ENCODE peak calls at places on chromosomes 11 and 22, in four cellular contexts. Z is EH; R is osteoblast; Y is stimulated activated CD4-positive, alpha-beta T cell treated with anti-CD3 and anti-CD28 coated beads, Interleukin-4, amount 100 ng/mL, for 24 hours. F is an unnamed sample.

GRCh38 chr11:131370090-131370751 is at the start of gene NTM:
- DNase-seq in R (no peak), Y (no peak), Z (peak), F (no peak)

GRCh38 chr11:108938604-108939003 is 273.7 kb downstream of the DDX10 start:
- DNase-seq in Y (no peak), R (peak), Z (no peak), F (no peak)

GRCh38 chr11:70156291-70157037 is 46.6 kb upstream of the FADD start:
- DNase-seq in R (peak), Z (no peak), Y (no peak), F (no peak)

GRCh38 chr22:30334601-30335000 is 7.9 kb upstream of the TBC1D10A start:
- DNase-seq in Z (no peak), Y (no peak), R (peak), F (no peak)

GRCh38 chr11:120339394-120339890 is 3.2 kb downstream of the ARHGEF12 start:
- DNase-seq in Z (peak), Y (no peak), R (peak), F (peak)

GRCh38 chr11:14454861-14455632 is 44.6 kb downstream of the COPB1 start:
- DNase-seq in Y (no peak), Z (peak), R (no peak), F (no peak)

GRCh38 chr11:100789500-100789899 is 102.4 kb downstream of the ARHGAP42 start:
- DNase-seq in R (no peak), Y (no peak), Z (no peak), F (no peak)

GRCh38 chr22:18033204-18033998 is 9.0 kb upstream of the MICAL3 start:
- DNase-seq in Z (peak), Y (no peak), R (peak), F (no peak)

GRCh38 chr11:121318848-121319834 is 26.6 kb downstream of the SC5D start:
- DNase-seq in R (no peak), Z (peak), Y (peak), F (peak)

GRCh38 chr11:118074785-118075184 is 2.1 kb upstream of the TMPRSS4 start:
- DNase-seq in R (no peak), Z (no peak), Y (no peak), F (no peak)

GRCh38 chr11:112902411-112903011 is 58.7 kb upstream of the NCAM1 start:
- DNase-seq in Z (no peak), Y (no peak), R (no peak), F (no peak)

GRCh38 chr11:111402411-111402810 is 23.3 kb upstream of the POU2AF1 start:
- DNase-seq in Z (no peak), R (no peak), Y (no peak), F (no peak)

GRCh38 chr11:130945945-130946344 is 29.7 kb upstream of the SNX19 start:
- DNase-seq in Y (no peak), Z (peak), R (peak), F (peak)

F was measured in dermis microvascular lymphatic vessel endothelial cell.